ENCODE peak calls at places on chromosome 3, in eight cellular contexts. One of them, this sample, is unnamed.

GRCh38 chr3:184598220-184598927 is 36.8 kb downstream of the EPHB3 start:
- DNase-seq in spleen: no peak
- DNase-seq in suprapubic skin: no peak
- DNase-seq in cardiac muscle cell: no peak
- DNase-seq in fibroblast of lung: no peak
- DNase-seq in GM06990: no peak
- DNase-seq in neuronal stem cell: no peak
- DNase-seq in BJ: no peak
- DNase-seq in this sample: no peak

GRCh38 chr3:49607105-49607591 is 52.9 kb downstream of the BSN start:
- DNase-seq in spleen: no peak
- DNase-seq in suprapubic skin: no peak
- DNase-seq in cardiac muscle cell: no peak
- DNase-seq in fibroblast of lung: no peak
- DNase-seq in GM06990: no peak
- DNase-seq in neuronal stem cell: no peak
- DNase-seq in BJ: no peak
- DNase-seq in this sample: no peak

GRCh38 chr3:136584728-136585127 is 167.4 kb downstream of the STAG1 start:
- DNase-seq in spleen: no peak
- DNase-seq in suprapubic skin: no peak
- DNase-seq in cardiac muscle cell: no peak
- DNase-seq in fibroblast of lung: peak; percentile 21
- DNase-seq in GM06990: no peak
- DNase-seq in neuronal stem cell: no peak
- DNase-seq in BJ: no peak
- DNase-seq in this sample: no peak

GRCh38 chr3:161409069-161409468 is 37.8 kb upstream of the SPTSSB start:
- DNase-seq in spleen: no peak
- DNase-seq in suprapubic skin: no peak
- DNase-seq in cardiac muscle cell: no peak
- DNase-seq in fibroblast of lung: peak; percentile 27
- DNase-seq in GM06990: no peak
- DNase-seq in neuronal stem cell: peak; percentile 32
- DNase-seq in BJ: no peak
- DNase-seq in this sample: peak; percentile 68

GRCh38 chr3:127304121-127304744 is 16.4 kb upstream of the PRR20G start:
- DNase-seq in spleen: no peak
- DNase-seq in suprapubic skin: no peak
- DNase-seq in cardiac muscle cell: peak; percentile 26
- DNase-seq in fibroblast of lung: no peak
- DNase-seq in GM06990: no peak
- DNase-seq in neuronal stem cell: no peak
- DNase-seq in BJ: no peak
- DNase-seq in this sample: no peak

GRCh38 chr3:131216801-131217200 is 164.8 kb upstream of the NUDT16 start:
- DNase-seq in spleen: no peak
- DNase-seq in suprapubic skin: no peak
- DNase-seq in cardiac muscle cell: no peak
- DNase-seq in fibroblast of lung: peak; percentile 88
- DNase-seq in GM06990: no peak
- DNase-seq in neuronal stem cell: no peak
- DNase-seq in BJ: peak; percentile 35
- DNase-seq in this sample: no peak

GRCh38 chr3:117019082-117019713 is 309.6 kb downstream of the TUSC7 start:
- DNase-seq in spleen: no peak
- DNase-seq in suprapubic skin: no peak
- DNase-seq in cardiac muscle cell: peak; percentile 75
- DNase-seq in fibroblast of lung: peak; percentile 51
- DNase-seq in GM06990: no peak
- DNase-seq in neuronal stem cell: peak; percentile 64
- DNase-seq in BJ: peak; percentile 33
- DNase-seq in this sample: peak; percentile 86

GRCh38 chr3:156976933-156977332 is 150.8 kb downstream of the LEKR1 start:
- DNase-seq in spleen: no peak
- DNase-seq in suprapubic skin: no peak
- DNase-seq in cardiac muscle cell: no peak
- DNase-seq in fibroblast of lung: no peak
- DNase-seq in GM06990: no peak
- DNase-seq in neuronal stem cell: no peak
- DNase-seq in BJ: no peak
- DNase-seq in this sample: no peak

GRCh38 chr3:181699171-181699903 is 12.4 kb upstream of the SOX2 start:
- DNase-seq in spleen: no peak
- DNase-seq in suprapubic skin: no peak
- DNase-seq in cardiac muscle cell: no peak
- DNase-seq in fibroblast of lung: peak; percentile 52
- DNase-seq in GM06990: no peak
- DNase-seq in neuronal stem cell: no peak
- DNase-seq in BJ: no peak
- DNase-seq in this sample: peak; percentile 89

GRCh38 chr3:159884661-159885402 is 103.8 kb upstream of the IL12A start:
- DNase-seq in spleen: no peak
- DNase-seq in suprapubic skin: no peak
- DNase-seq in cardiac muscle cell: peak; percentile 32
- DNase-seq in fibroblast of lung: no peak
- DNase-seq in GM06990: no peak
- DNase-seq in neuronal stem cell: no peak
- DNase-seq in BJ: no peak
- DNase-seq in this sample: peak; percentile 57

GRCh38 chr3:105388199-105388598 is 21.5 kb downstream of the ALCAM start:
- DNase-seq in spleen: no peak
- DNase-seq in suprapubic skin: no peak
- DNase-seq in cardiac muscle cell: no peak
- DNase-seq in fibroblast of lung: no peak
- DNase-seq in GM06990: no peak
- DNase-seq in neuronal stem cell: no peak
- DNase-seq in BJ: no peak
- DNase-seq in this sample: no peak

GRCh38 chr3:172040078-172040975 is 949 bp downstream of the FNDC3B start:
- DNase-seq in spleen: peak; percentile 94
- DNase-seq in suprapubic skin: peak; percentile 91
- DNase-seq in cardiac muscle cell: peak; percentile 77
- DNase-seq in fibroblast of lung: peak; percentile 86
- DNase-seq in GM06990: peak; percentile 54
- DNase-seq in neuronal stem cell: peak; percentile 70
- DNase-seq in BJ: peak; percentile 38
- DNase-seq in this sample: peak; percentile 78

GRCh38 chr3:24520101-24520495 is 25.4 kb upstream of the THRB start:
- DNase-seq in spleen: no peak
- DNase-seq in suprapubic skin: no peak
- DNase-seq in cardiac muscle cell: no peak
- DNase-seq in fibroblast of lung: no peak
- DNase-seq in GM06990: no peak
- DNase-seq in neuronal stem cell: no peak
- DNase-seq in BJ: no peak
- DNase-seq in this sample: no peak

GRCh38 chr3:24521306-24522154 is 26.9 kb upstream of the THRB start:
- DNase-seq in spleen: peak; percentile 90
- DNase-seq in suprapubic skin: peak; percentile 73
- DNase-seq in cardiac muscle cell: peak; percentile 71
- DNase-seq in fibroblast of lung: peak; percentile 45
- DNase-seq in GM06990: no peak
- DNase-seq in neuronal stem cell: peak; percentile 33
- DNase-seq in BJ: no peak
- DNase-seq in this sample: no peak

GRCh38 chr3:24519368-24520100 is 24.9 kb upstream of the THRB start:
- DNase-seq in spleen: no peak
- DNase-seq in suprapubic skin: no peak
- DNase-seq in cardiac muscle cell: no peak
- DNase-seq in fibroblast of lung: no peak
- DNase-seq in GM06990: no peak
- DNase-seq in neuronal stem cell: no peak
- DNase-seq in BJ: no peak
- DNase-seq in this sample: peak; percentile 85

GRCh38 chr3:24520941-24521305 is 26.3 kb upstream of the THRB start:
- DNase-seq in spleen: no peak
- DNase-seq in suprapubic skin: no peak
- DNase-seq in cardiac muscle cell: no peak
- DNase-seq in fibroblast of lung: no peak
- DNase-seq in GM06990: no peak
- DNase-seq in neuronal stem cell: no peak
- DNase-seq in BJ: no peak
- DNase-seq in this sample: no peak

DNA sequence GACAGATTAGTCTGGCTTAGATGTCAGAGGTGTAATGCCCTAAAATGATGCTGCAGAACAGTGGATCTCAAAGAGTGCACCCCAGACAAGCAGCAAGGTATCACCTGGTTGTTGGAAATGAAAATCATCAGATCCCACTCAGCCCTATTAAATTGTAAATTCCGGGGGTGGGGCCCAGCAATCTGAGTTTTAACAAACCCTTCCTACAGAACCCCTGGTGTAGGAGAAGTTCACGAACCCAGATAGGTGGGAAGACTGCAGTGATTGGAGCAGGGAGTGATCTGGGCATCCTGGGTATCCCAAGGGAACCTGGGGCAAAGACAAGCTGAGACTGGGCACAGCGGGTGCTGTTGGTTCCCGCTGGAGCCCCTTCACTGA is 24.3 kb upstream of the THRB start:
- DNase-seq in spleen: no peak
- DNase-seq in suprapubic skin: no peak
- DNase-seq in cardiac muscle cell: no peak
- DNase-seq in fibroblast of lung: no peak
- DNase-seq in GM06990: no peak
- DNase-seq in neuronal stem cell: no peak
- DNase-seq in BJ: no peak
- DNase-seq in this sample: no peak
- H3K27me3 ChIP-seq in spleen: no peaks in the 10 kb centered on the region
- H3K27me3 ChIP-seq in suprapubic skin: no peaks in the 10 kb centered on the region
- H3K27me3 ChIP-seq in cardiac muscle cell: peaks cover 86% of the 10 kb centered on the region
- H3K27me3 ChIP-seq in fibroblast of lung: no peaks in the 10 kb centered on the region
- H3K27me3 ChIP-seq in GM06990: peaks cover 3% of the 10 kb centered on the region
- H3K27me3 ChIP-seq in neuronal stem cell: peaks cover 40% of the 10 kb centered on the region
- H3K27me3 ChIP-seq in BJ: peaks cover 26% of the 10 kb centered on the region
- H3K27me3 ChIP-seq in this sample: no peaks in the 10 kb centered on the region

DNA sequence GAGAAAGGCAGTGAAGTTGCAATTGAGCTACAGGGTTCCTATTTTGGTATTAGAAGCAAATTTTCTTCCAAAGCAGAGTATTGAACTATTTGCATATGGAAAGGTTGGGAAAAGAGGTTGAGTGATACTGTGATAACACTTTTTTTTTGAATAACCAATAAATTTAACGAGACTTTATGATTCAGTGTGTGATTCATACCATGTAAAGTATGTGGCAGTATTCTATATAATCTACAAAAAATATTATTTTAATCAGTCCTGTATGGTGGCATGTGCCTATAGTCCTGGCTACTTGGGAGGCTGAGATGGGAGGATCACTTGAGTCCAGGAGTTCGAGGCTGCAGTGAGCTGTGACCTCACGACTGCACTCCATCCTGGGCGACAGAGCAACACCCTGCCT is 206.9 kb downstream of the BBX start:
- DNase-seq in spleen: no peak
- DNase-seq in suprapubic skin: no peak
- DNase-seq in cardiac muscle cell: no peak
- DNase-seq in fibroblast of lung: no peak
- DNase-seq in GM06990: no peak
- DNase-seq in neuronal stem cell: no peak
- DNase-seq in BJ: no peak
- DNase-seq in this sample: no peak
- H3K27me3 ChIP-seq in spleen: no peaks in the 10 kb centered on the region
- H3K27me3 ChIP-seq in suprapubic skin: no peaks in the 10 kb centered on the region
- H3K27me3 ChIP-seq in cardiac muscle cell: no peaks in the 10 kb centered on the region
- H3K27me3 ChIP-seq in fibroblast of lung: no peaks in the 10 kb centered on the region
- H3K27me3 ChIP-seq in GM06990: no peaks in the 10 kb centered on the region
- H3K27me3 ChIP-seq in neuronal stem cell: no peaks in the 10 kb centered on the region
- H3K27me3 ChIP-seq in BJ: no peaks in the 10 kb centered on the region
- H3K27me3 ChIP-seq in this sample: no peaks in the 10 kb centered on the region

DNA sequence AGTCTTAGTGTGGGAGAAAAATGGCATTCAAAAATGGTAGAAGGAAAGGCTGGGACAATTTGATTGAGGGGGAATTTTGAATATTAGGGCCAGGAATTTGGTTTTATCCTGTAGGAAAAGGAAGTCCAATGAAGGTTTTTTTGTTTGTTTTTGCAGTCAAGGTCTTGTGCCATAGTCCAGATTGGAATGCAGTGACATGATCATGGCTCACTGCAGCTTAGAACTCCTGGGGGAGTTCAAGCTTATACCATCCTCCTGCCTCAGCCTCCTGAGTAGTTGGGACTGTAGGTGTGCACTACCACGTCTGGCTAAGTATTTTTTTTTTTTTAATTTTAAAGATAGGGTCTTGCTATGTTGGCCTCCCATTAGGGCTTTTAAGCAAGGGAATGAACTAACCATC is 2.6 kb upstream of the SLC6A11 start:
- DNase-seq in spleen: no peak
- DNase-seq in suprapubic skin: no peak
- DNase-seq in cardiac muscle cell: no peak
- DNase-seq in fibroblast of lung: no peak
- DNase-seq in GM06990: no peak
- DNase-seq in neuronal stem cell: no peak
- DNase-seq in BJ: no peak
- DNase-seq in this sample: no peak
- H3K27me3 ChIP-seq in spleen: peaks cover 8% of the 10 kb centered on the region
- H3K27me3 ChIP-seq in suprapubic skin: peaks cover 30% of the 10 kb centered on the region
- H3K27me3 ChIP-seq in cardiac muscle cell: peaks cover 72% of the 10 kb centered on the region
- H3K27me3 ChIP-seq in fibroblast of lung: peaks cover 3% of the 10 kb centered on the region
- H3K27me3 ChIP-seq in GM06990: no peaks in the 10 kb centered on the region
- H3K27me3 ChIP-seq in neuronal stem cell: peaks cover 27% of the 10 kb centered on the region
- H3K27me3 ChIP-seq in BJ: peaks cover 3% of the 10 kb centered on the region
- H3K27me3 ChIP-seq in this sample: no peaks in the 10 kb centered on the region

DNA sequence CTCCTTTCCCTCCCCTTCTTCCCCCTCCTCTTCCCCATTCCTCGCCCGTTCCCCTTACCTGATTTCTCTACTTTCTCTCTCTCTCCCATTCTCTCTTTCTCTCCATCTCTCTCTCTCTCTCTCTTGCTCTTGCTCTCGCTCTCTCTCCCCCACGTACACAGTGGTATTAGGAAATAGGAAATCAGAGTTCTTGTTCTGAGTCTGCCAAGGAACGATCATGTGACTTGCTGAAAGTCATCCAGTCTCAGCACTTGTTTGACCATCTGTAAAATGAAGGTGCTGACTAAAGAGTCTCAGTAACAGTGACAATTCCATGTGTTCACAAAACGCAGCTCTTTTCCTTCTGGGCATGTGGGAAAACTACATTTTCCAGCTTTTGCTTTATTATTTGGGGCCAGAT is 445.0 kb upstream of the TGFBR2 start:
- DNase-seq in spleen: no peak
- DNase-seq in suprapubic skin: no peak
- DNase-seq in cardiac muscle cell: no peak
- DNase-seq in fibroblast of lung: peak; percentile 54
- DNase-seq in GM06990: no peak
- DNase-seq in neuronal stem cell: no peak
- DNase-seq in BJ: peak; percentile 23
- DNase-seq in this sample: no peak
- H3K27me3 ChIP-seq in spleen: no peaks in the 10 kb centered on the region
- H3K27me3 ChIP-seq in suprapubic skin: no peaks in the 10 kb centered on the region
- H3K27me3 ChIP-seq in cardiac muscle cell: no peaks in the 10 kb centered on the region
- H3K27me3 ChIP-seq in fibroblast of lung: no peaks in the 10 kb centered on the region
- H3K27me3 ChIP-seq in GM06990: no peaks in the 10 kb centered on the region
- H3K27me3 ChIP-seq in neuronal stem cell: no peaks in the 10 kb centered on the region
- H3K27me3 ChIP-seq in BJ: no peaks in the 10 kb centered on the region
- H3K27me3 ChIP-seq in this sample: no peaks in the 10 kb centered on the region

GRCh38 chr3:124372784-124373183 is 357.5 kb upstream of the UMPS start:
- DNase-seq in spleen: no peak
- DNase-seq in suprapubic skin: no peak
- DNase-seq in cardiac muscle cell: no peak
- DNase-seq in fibroblast of lung: peak; percentile 22
- DNase-seq in GM06990: no peak
- DNase-seq in neuronal stem cell: no peak
- DNase-seq in BJ: no peak
- DNase-seq in this sample: peak; percentile 12
- H3K27me3 ChIP-seq in spleen: no peaks in the 10 kb centered on the region
- H3K27me3 ChIP-seq in suprapubic skin: no peaks in the 10 kb centered on the region
- H3K27me3 ChIP-seq in cardiac muscle cell: no peaks in the 10 kb centered on the region
- H3K27me3 ChIP-seq in fibroblast of lung: no peaks in the 10 kb centered on the region
- H3K27me3 ChIP-seq in GM06990: no peaks in the 10 kb centered on the region
- H3K27me3 ChIP-seq in neuronal stem cell: no peaks in the 10 kb centered on the region
- H3K27me3 ChIP-seq in BJ: peaks cover 2% of the 10 kb centered on the region
- H3K27me3 ChIP-seq in this sample: no peaks in the 10 kb centered on the region